ENCODE peak calls at places on chromosomes 1 and 21, in seven cellular contexts. X is neural crest cell, S is NCI-H1105, H is GM19239, K is hypothalamus, L is T-helper 1 cell, E is GM04504. O is an unnamed sample.

GRCh38 chr1:1432951-1433803 is 2.3 kb upstream of the VWA1 start:
- DNase-seq in X (peak), S (no peak), H (peak), K (peak), L (no peak), E (no peak), O (peak)

GRCh38 chr21:36260030-36260787 is 59.8 kb upstream of the MORC3 start:
- DNase-seq in X (peak), S (peak), H (peak), K (no peak), L (no peak), E (peak), O (no peak)

GRCh38 chr1:9271861-9272595 is 20.7 kb upstream of the SPSB1 start:
- DNase-seq in X (no peak), S (no peak), H (no peak), K (no peak), L (no peak), E (no peak), O (no peak)

GRCh38 chr21:35811115-35811806 is 249.1 kb downstream of the SETD4 start:
- DNase-seq in X (no peak), S (no peak), H (no peak), K (no peak), L (no peak), E (no peak), O (no peak)

GRCh38 chr1:215631489-215631888 is 64.4 kb downstream of the KCTD3 start:
- DNase-seq in X (no peak), S (peak), H (no peak), K (no peak), L (no peak), E (peak), O (no peak)

GRCh38 chr21:28235169-28235892 is 757.3 kb downstream of the LTN1 start:
- DNase-seq in X (no peak), S (no peak), H (no peak), K (no peak), L (no peak), E (no peak), O (no peak)

GRCh38 chr21:17671733-17672132 is 59.0 kb upstream of the BTG3 start:
- DNase-seq in X (no peak), S (no peak), H (no peak), K (no peak), L (no peak), E (no peak), O (no peak)

GRCh38 chr1:172308577-172308976 is 111.9 kb upstream of the C1orf105 start:
- DNase-seq in X (no peak), S (no peak), H (no peak), K (no peak), L (no peak), E (no peak), O (no peak)

O was measured in amygdala.